ENCODE peak calls at places on chromosomes 12 and 14, in nine cellular contexts. One of them, this sample, is unnamed.

GRCh38 chr12:126747530-126748149 is 1519.3 kb upstream of the TMEM132C start:
- DNase-seq in psoas muscle: peak
- DNase-seq in tibial artery: no peak
- DNase-seq in uterus: no peak
- DNase-seq in small intestine: peak
- DNase-seq in brain microvascular endothelial cell: peak
- DNase-seq in A673: peak
- DNase-seq in heart right ventricle: peak
- DNase-seq in tibial nerve: peak
- DNase-seq in this sample: peak

GRCh38 chr14:92532490-92533163 is 19.0 kb downstream of the RIN3 start:
- DNase-seq in psoas muscle: no peak
- DNase-seq in brain microvascular endothelial cell: no peak
- DNase-seq in tibial nerve: no peak
- DNase-seq in A673: no peak
- DNase-seq in heart right ventricle: no peak
- DNase-seq in uterus: no peak
- DNase-seq in tibial artery: no peak
- DNase-seq in small intestine: peak
- DNase-seq in this sample: no peak

GRCh38 chr14:67493092-67493717 is 4.7 kb upstream of the TMEM229B start:
- DNase-seq in tibial nerve: no peak
- DNase-seq in heart right ventricle: no peak
- DNase-seq in A673: no peak
- DNase-seq in brain microvascular endothelial cell: no peak
- DNase-seq in psoas muscle: no peak
- DNase-seq in uterus: no peak
- DNase-seq in small intestine: no peak
- DNase-seq in tibial artery: no peak
- DNase-seq in this sample: no peak

GRCh38 chr14:62745496-62745895 is 299.8 kb downstream of the KCNH5 start:
- DNase-seq in uterus: no peak
- DNase-seq in heart right ventricle: no peak
- DNase-seq in tibial artery: no peak
- DNase-seq in psoas muscle: no peak
- DNase-seq in brain microvascular endothelial cell: no peak
- DNase-seq in small intestine: no peak
- DNase-seq in tibial nerve: no peak
- DNase-seq in A673: no peak
- DNase-seq in this sample: no peak

GRCh38 chr14:81105378-81105777 is 115.4 kb downstream of the GTF2A1 start:
- DNase-seq in brain microvascular endothelial cell: no peak
- DNase-seq in psoas muscle: no peak
- DNase-seq in small intestine: no peak
- DNase-seq in A673: no peak
- DNase-seq in uterus: no peak
- DNase-seq in tibial nerve: no peak
- DNase-seq in tibial artery: no peak
- DNase-seq in heart right ventricle: no peak
- DNase-seq in this sample: no peak

GRCh38 chr14:68598089-68598488 is 194.8 kb downstream of the ZFP36L1 start:
- DNase-seq in uterus: no peak
- DNase-seq in small intestine: no peak
- DNase-seq in brain microvascular endothelial cell: no peak
- DNase-seq in tibial artery: no peak
- DNase-seq in A673: no peak
- DNase-seq in tibial nerve: no peak
- DNase-seq in heart right ventricle: no peak
- DNase-seq in psoas muscle: no peak
- DNase-seq in this sample: no peak

GRCh38 chr12:114403690-114404450 is 2.1 kb downstream of the TBX5 start:
- DNase-seq in brain microvascular endothelial cell: no peak
- DNase-seq in uterus: no peak
- DNase-seq in tibial artery: no peak
- DNase-seq in tibial nerve: no peak
- DNase-seq in small intestine: no peak
- DNase-seq in A673: no peak
- DNase-seq in heart right ventricle: peak
- DNase-seq in psoas muscle: no peak
- DNase-seq in this sample: no peak

GRCh38 chr12:31626270-31626669 is 33.2 kb upstream of the ETFBKMT start:
- DNase-seq in heart right ventricle: no peak
- DNase-seq in uterus: no peak
- DNase-seq in tibial artery: no peak
- DNase-seq in A673: no peak
- DNase-seq in small intestine: no peak
- DNase-seq in tibial nerve: no peak
- DNase-seq in psoas muscle: no peak
- DNase-seq in brain microvascular endothelial cell: no peak
- DNase-seq in this sample: no peak

GRCh38 chr14:61190341-61190740 is 90.8 kb downstream of the TMEM30B start:
- DNase-seq in brain microvascular endothelial cell: no peak
- DNase-seq in psoas muscle: no peak
- DNase-seq in uterus: no peak
- DNase-seq in small intestine: no peak
- DNase-seq in A673: no peak
- DNase-seq in tibial artery: no peak
- DNase-seq in tibial nerve: no peak
- DNase-seq in heart right ventricle: no peak
- DNase-seq in this sample: no peak

GRCh38 chr12:123897221-123897620 is 75.4 kb downstream of the CCDC92 start:
- DNase-seq in psoas muscle: no peak
- DNase-seq in A673: peak
- DNase-seq in heart right ventricle: no peak
- DNase-seq in brain microvascular endothelial cell: peak
- DNase-seq in small intestine: no peak
- DNase-seq in tibial nerve: no peak
- DNase-seq in uterus: no peak
- DNase-seq in tibial artery: no peak
- DNase-seq in this sample: no peak

GRCh38 chr12:19039515-19039914 is 90.0 kb upstream of the PLEKHA5 start:
- DNase-seq in heart right ventricle: no peak
- DNase-seq in A673: no peak
- DNase-seq in small intestine: no peak
- DNase-seq in brain microvascular endothelial cell: no peak
- DNase-seq in tibial nerve: no peak
- DNase-seq in tibial artery: no peak
- DNase-seq in psoas muscle: no peak
- DNase-seq in uterus: no peak
- DNase-seq in this sample: no peak

GRCh38 chr14:94028450-94028826 is 2.3 kb downstream of the OTUB2 start:
- DNase-seq in psoas muscle: no peak
- DNase-seq in tibial nerve: no peak
- DNase-seq in small intestine: peak
- DNase-seq in tibial artery: no peak
- DNase-seq in uterus: no peak
- DNase-seq in heart right ventricle: no peak
- DNase-seq in A673: peak
- DNase-seq in brain microvascular endothelial cell: peak
- DNase-seq in this sample: no peak

GRCh38 chr12:130747867-130748740 is 32.0 kb upstream of the RIMBP2 start:
- DNase-seq in heart right ventricle: peak
- DNase-seq in psoas muscle: peak
- DNase-seq in small intestine: peak
- DNase-seq in A673: peak
- DNase-seq in uterus: peak
- DNase-seq in tibial artery: peak
- DNase-seq in tibial nerve: peak
- DNase-seq in brain microvascular endothelial cell: peak
- DNase-seq in this sample: peak

GRCh38 chr12:107521826-107522355 is 163.7 kb upstream of the PWP1 start:
- DNase-seq in uterus: no peak
- DNase-seq in tibial nerve: no peak
- DNase-seq in brain microvascular endothelial cell: no peak
- DNase-seq in heart right ventricle: no peak
- DNase-seq in small intestine: no peak
- DNase-seq in A673: no peak
- DNase-seq in psoas muscle: no peak
- DNase-seq in tibial artery: no peak
- DNase-seq in this sample: no peak

DNA sequence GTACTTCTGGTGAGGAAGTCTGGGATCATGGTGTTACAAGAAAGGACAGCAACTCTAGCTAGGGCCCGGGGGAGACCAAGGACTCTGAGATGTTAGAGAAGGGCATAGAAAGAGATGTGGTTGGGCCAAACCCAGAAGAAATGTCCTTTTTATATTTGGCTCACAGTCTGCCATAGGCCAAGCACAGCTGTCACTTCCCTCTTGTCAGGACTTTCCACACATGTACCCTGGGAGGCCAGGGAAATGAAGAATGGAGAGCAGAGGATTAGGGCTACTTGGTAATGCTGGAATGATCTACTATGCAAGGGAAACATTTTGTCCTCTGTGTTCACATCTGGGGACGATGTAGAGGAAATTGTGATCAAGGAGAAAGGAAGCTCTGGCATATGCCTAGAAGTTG is 9.2 kb downstream of the MYO1A start:
- DNase-seq in A673: no peak
- DNase-seq in tibial artery: no peak
- DNase-seq in uterus: no peak
- DNase-seq in heart right ventricle: no peak
- DNase-seq in small intestine: no peak
- DNase-seq in tibial nerve: no peak
- DNase-seq in psoas muscle: no peak
- DNase-seq in brain microvascular endothelial cell: no peak
- DNase-seq in this sample: no peak
- H3K27ac ChIP-seq in A673: no peak
- H3K27ac ChIP-seq in tibial artery: no peak
- H3K27ac ChIP-seq in uterus: no peak
- H3K27ac ChIP-seq in heart right ventricle: no peak
- H3K27ac ChIP-seq in small intestine: no peak
- H3K27ac ChIP-seq in tibial nerve: no peak
- H3K27ac ChIP-seq in psoas muscle: no peak
- H3K27ac ChIP-seq in brain microvascular endothelial cell: no peak
- H3K27ac ChIP-seq in this sample: no peak

GRCh38 chr12:1518486-1518762 is 76.0 kb downstream of the FBXL14 start:
- DNase-seq in A673: no peak
- DNase-seq in heart right ventricle: no peak
- DNase-seq in psoas muscle: no peak
- DNase-seq in uterus: no peak
- DNase-seq in tibial nerve: no peak
- DNase-seq in small intestine: no peak
- DNase-seq in tibial artery: no peak
- DNase-seq in brain microvascular endothelial cell: no peak
- DNase-seq in this sample: no peak

GRCh38 chr12:1518763-1519516 is 75.4 kb downstream of the FBXL14 start:
- DNase-seq in A673: no peak
- DNase-seq in uterus: no peak
- DNase-seq in brain microvascular endothelial cell: peak
- DNase-seq in tibial artery: no peak
- DNase-seq in psoas muscle: no peak
- DNase-seq in tibial nerve: no peak
- DNase-seq in small intestine: no peak
- DNase-seq in heart right ventricle: no peak
- DNase-seq in this sample: no peak

GRCh38 chr12:1517007-1517406 is 77.4 kb downstream of the FBXL14 start:
- DNase-seq in A673: peak
- DNase-seq in psoas muscle: no peak
- DNase-seq in tibial nerve: no peak
- DNase-seq in tibial artery: no peak
- DNase-seq in brain microvascular endothelial cell: peak
- DNase-seq in heart right ventricle: no peak
- DNase-seq in uterus: no peak
- DNase-seq in small intestine: no peak
- DNase-seq in this sample: no peak

GRCh38 chr12:1519642-1520041 is 74.7 kb downstream of the FBXL14 start:
- DNase-seq in heart right ventricle: no peak
- DNase-seq in tibial nerve: no peak
- DNase-seq in A673: no peak
- DNase-seq in tibial artery: no peak
- DNase-seq in small intestine: no peak
- DNase-seq in psoas muscle: no peak
- DNase-seq in brain microvascular endothelial cell: no peak
- DNase-seq in uterus: no peak
- DNase-seq in this sample: no peak

GRCh38 chr12:1517734-1518485 is 76.5 kb downstream of the FBXL14 start:
- DNase-seq in uterus: no peak
- DNase-seq in brain microvascular endothelial cell: no peak
- DNase-seq in psoas muscle: no peak
- DNase-seq in heart right ventricle: no peak
- DNase-seq in tibial artery: no peak
- DNase-seq in A673: no peak
- DNase-seq in tibial nerve: no peak
- DNase-seq in small intestine: no peak
- DNase-seq in this sample: no peak
- H3K27ac ChIP-seq in uterus: no peak
- H3K27ac ChIP-seq in brain microvascular endothelial cell: no peak
- H3K27ac ChIP-seq in psoas muscle: no peak
- H3K27ac ChIP-seq in heart right ventricle: no peak
- H3K27ac ChIP-seq in tibial artery: no peak
- H3K27ac ChIP-seq in A673: no peak
- H3K27ac ChIP-seq in tibial nerve: no peak
- H3K27ac ChIP-seq in small intestine: no peak
- H3K27ac ChIP-seq in this sample: no peak

GRCh38 chr14:65185859-65186258 is 83.5 kb upstream of the MAX start:
- DNase-seq in psoas muscle: no peak
- DNase-seq in small intestine: no peak
- DNase-seq in tibial nerve: no peak
- DNase-seq in A673: no peak
- DNase-seq in uterus: no peak
- DNase-seq in heart right ventricle: no peak
- DNase-seq in tibial artery: no peak
- DNase-seq in brain microvascular endothelial cell: no peak
- DNase-seq in this sample: no peak
- H3K27ac ChIP-seq in psoas muscle: no peak
- H3K27ac ChIP-seq in small intestine: no peak
- H3K27ac ChIP-seq in tibial nerve: no peak
- H3K27ac ChIP-seq in A673: no peak
- H3K27ac ChIP-seq in uterus: no peak
- H3K27ac ChIP-seq in heart right ventricle: no peak
- H3K27ac ChIP-seq in tibial artery: no peak
- H3K27ac ChIP-seq in brain microvascular endothelial cell: no peak
- H3K27ac ChIP-seq in this sample: no peak

GRCh38 chr14:23359722-23360447 is 5.1 kb downstream of the EFS start:
- DNase-seq in tibial nerve: no peak
- DNase-seq in small intestine: no peak
- DNase-seq in A673: no peak
- DNase-seq in heart right ventricle: no peak
- DNase-seq in brain microvascular endothelial cell: no peak
- DNase-seq in tibial artery: no peak
- DNase-seq in uterus: no peak
- DNase-seq in psoas muscle: no peak
- DNase-seq in this sample: no peak

GRCh38 chr14:23362200-23362599 is 2.8 kb downstream of the EFS start:
- DNase-seq in psoas muscle: no peak
- DNase-seq in A673: no peak
- DNase-seq in tibial artery: no peak
- DNase-seq in heart right ventricle: no peak
- DNase-seq in tibial nerve: no peak
- DNase-seq in brain microvascular endothelial cell: no peak
- DNase-seq in uterus: no peak
- DNase-seq in small intestine: no peak
- DNase-seq in this sample: no peak

GRCh38 chr14:23360496-23360895 is 4.5 kb downstream of the EFS start:
- DNase-seq in heart right ventricle: no peak
- DNase-seq in tibial nerve: no peak
- DNase-seq in uterus: no peak
- DNase-seq in A673: no peak
- DNase-seq in psoas muscle: no peak
- DNase-seq in brain microvascular endothelial cell: no peak
- DNase-seq in tibial artery: no peak
- DNase-seq in small intestine: no peak
- DNase-seq in this sample: peak

GRCh38 chr14:23361320-23361719 is 3.7 kb downstream of the EFS start:
- DNase-seq in small intestine: no peak
- DNase-seq in uterus: no peak
- DNase-seq in psoas muscle: no peak
- DNase-seq in heart right ventricle: no peak
- DNase-seq in brain microvascular endothelial cell: peak
- DNase-seq in tibial nerve: no peak
- DNase-seq in A673: no peak
- DNase-seq in tibial artery: peak
- DNase-seq in this sample: no peak

GRCh38 chr14:23361763-23362162 is 3.2 kb downstream of the EFS start:
- DNase-seq in tibial nerve: no peak
- DNase-seq in psoas muscle: no peak
- DNase-seq in brain microvascular endothelial cell: no peak
- DNase-seq in small intestine: no peak
- DNase-seq in heart right ventricle: no peak
- DNase-seq in tibial artery: no peak
- DNase-seq in A673: no peak
- DNase-seq in uterus: no peak
- DNase-seq in this sample: no peak
- H3K27ac ChIP-seq in tibial nerve: peak
- H3K27ac ChIP-seq in psoas muscle: no peak
- H3K27ac ChIP-seq in brain microvascular endothelial cell: no peak
- H3K27ac ChIP-seq in small intestine: peak
- H3K27ac ChIP-seq in heart right ventricle: no peak
- H3K27ac ChIP-seq in tibial artery: no peak
- H3K27ac ChIP-seq in A673: no peak
- H3K27ac ChIP-seq in uterus: peak
- H3K27ac ChIP-seq in this sample: peak

This sample was measured in caudate nucleus.